ENCODE peak calls at places on chromosomes 12 and 14, in seven cellular contexts. H is mesendoderm, P is IMR-90, L is H1, Z is neuronal stem cell, I is mesenchymal stem cell, S is trophoblast cell. D is an unnamed sample.

GRCh38 chr12:33828326-33828725 is 194.0 kb upstream of the ALG10 start:
- DNase-seq in H (no peak), P (no peak), L (no peak), Z (no peak), I (no peak), S (no peak), D (no peak)

GRCh38 chr14:22491683-22492483 is 97.1 kb downstream of the DAD1 start:
- DNase-seq in H (no peak), P (no peak), L (no peak), Z (no peak), I (no peak), S (no peak), D (no peak)

GRCh38 chr14:92035890-92036289 is 4.0 kb downstream of the TRIP11 start:
- DNase-seq in H (no peak), P (no peak), L (no peak), Z (no peak), I (no peak), S (no peak), D (no peak)

GRCh38 chr14:49999216-49999761 is 106.4 kb downstream of the ARF6 start:
- DNase-seq in H (peak), P (peak), L (no peak), Z (no peak), I (peak), S (peak), D (peak)

GRCh38 chr14:95727084-95727700 is 13.3 kb upstream of the TCL1A start:
- DNase-seq in H (no peak), P (no peak), L (no peak), Z (no peak), I (no peak), S (no peak), D (no peak)

GRCh38 chr12:54526800-54527630 is 22.4 kb upstream of the PDE1B start:
- DNase-seq in H (peak), P (peak), L (peak), Z (peak), I (peak), S (peak), D (peak)

GRCh38 chr14:94816113-94816512 is 46.2 kb upstream of the GSC start:
- DNase-seq in H (peak), P (no peak), L (no peak), Z (no peak), I (no peak), S (no peak), D (peak)

GRCh38 chr14:90513151-90514014 is 116.6 kb downstream of the CALM1 start:
- DNase-seq in H (peak), P (peak), L (no peak), Z (no peak), I (peak), S (no peak), D (peak)

GRCh38 chr14:36520601-36521525 is 831 bp upstream of the NKX2-1 start:
- DNase-seq in H (peak), P (peak), L (no peak), Z (peak), I (peak), S (no peak), D (peak)

GRCh38 chr12:108514468-108514972 is 557 bp upstream of the FICD start:
- DNase-seq in H (no peak), P (no peak), L (no peak), Z (no peak), I (no peak), S (no peak), D (no peak)

GRCh38 chr14:75069021-75069810 is at the start of gene ZC2HC1C:
- DNase-seq in H (peak), P (peak), L (peak), Z (peak), I (peak), S (peak), D (peak)

GRCh38 chr14:75648066-75648838 is 12.4 kb downstream of the ERG28 start:
- DNase-seq in H (peak), P (peak), L (no peak), Z (no peak), I (peak), S (peak), D (no peak)

GRCh38 chr12:11963841-11964471 is 106.8 kb upstream of the BCL2L14 start:
- DNase-seq in H (no peak), P (no peak), L (no peak), Z (no peak), I (no peak), S (no peak), D (no peak)

GRCh38 chr12:46983959-46984833 is 95.2 kb upstream of the PCED1B start:
- DNase-seq in H (peak), P (peak), L (no peak), Z (peak), I (peak), S (peak), D (peak)

GRCh38 chr12:120468271-120468845 is 1.2 kb downstream of the SRSF9 start:
- DNase-seq in H (peak), P (peak), L (no peak), Z (peak), I (peak), S (peak), D (peak)

GRCh38 chr12:91785655-91786489 is 359.8 kb downstream of the BTG1 start:
- DNase-seq in H (no peak), P (no peak), L (no peak), Z (no peak), I (no peak), S (no peak), D (no peak)

GRCh38 chr14:102158797-102159196 is 19.1 kb downstream of the WDR20 start:
- DNase-seq in H (no peak), P (no peak), L (no peak), Z (no peak), I (no peak), S (no peak), D (no peak)

GRCh38 chr12:32477714-32478113 is 78.4 kb downstream of the FGD4 start:
- DNase-seq in H (no peak), P (no peak), L (no peak), Z (no peak), I (no peak), S (no peak), D (no peak)

GRCh38 chr14:52000019-52000582 is 10.8 kb downstream of the RTRAF start:
- DNase-seq in H (no peak), P (peak), L (no peak), Z (no peak), I (no peak), S (no peak), D (no peak)

GRCh38 chr12:54060975-54061778 is 7.5 kb downstream of the HOXC4 start:
- DNase-seq in H (no peak), P (no peak), L (no peak), Z (no peak), I (no peak), S (peak), D (no peak)

GRCh38 chr12:112023759-112024396 is 10.7 kb downstream of the ERP29 start:
- DNase-seq in H (no peak), P (no peak), L (no peak), Z (no peak), I (no peak), S (no peak), D (no peak)

GRCh38 chr12:25769076-25769945 is 189.2 kb upstream of the RASSF8 start:
- DNase-seq in H (no peak), P (peak), L (no peak), Z (no peak), I (peak), S (peak), D (no peak)

GRCh38 chr12:59030415-59030814 is 110.1 kb upstream of the LRIG3 start:
- DNase-seq in H (no peak), P (no peak), L (no peak), Z (no peak), I (no peak), S (no peak), D (no peak)

GRCh38 chr12:46205293-46205692 is 63.5 kb downstream of the SLC38A1 start:
- DNase-seq in H (no peak), P (no peak), L (no peak), Z (no peak), I (no peak), S (no peak), D (no peak)

GRCh38 chr12:18141583-18141982 is 51.6 kb upstream of the RERGL start:
- DNase-seq in H (no peak), P (no peak), L (no peak), Z (no peak), I (no peak), S (no peak), D (no peak)
- H3K18ac ChIP-seq in H (no peak), P (no peak), L (no peak), Z (no peak), I (no peak), S (no peak), D (no peak)

GRCh38 chr14:86646688-86647687 is 1117.0 kb downstream of the FLRT2 start:
- DNase-seq in H (peak), P (peak), L (no peak), Z (no peak), I (peak), S (peak), D (no peak)

GRCh38 chr14:86640288-86640687 is 1110.3 kb downstream of the FLRT2 start:
- DNase-seq in H (peak), P (no peak), L (no peak), Z (no peak), I (no peak), S (no peak), D (no peak)

GRCh38 chr14:86646125-86646524 is 1116.2 kb downstream of the FLRT2 start:
- DNase-seq in H (no peak), P (no peak), L (no peak), Z (no peak), I (no peak), S (no peak), D (no peak)

GRCh38 chr14:86639146-86639545 is 1109.2 kb downstream of the FLRT2 start:
- DNase-seq in H (no peak), P (peak), L (no peak), Z (no peak), I (no peak), S (no peak), D (no peak)

DNA sequence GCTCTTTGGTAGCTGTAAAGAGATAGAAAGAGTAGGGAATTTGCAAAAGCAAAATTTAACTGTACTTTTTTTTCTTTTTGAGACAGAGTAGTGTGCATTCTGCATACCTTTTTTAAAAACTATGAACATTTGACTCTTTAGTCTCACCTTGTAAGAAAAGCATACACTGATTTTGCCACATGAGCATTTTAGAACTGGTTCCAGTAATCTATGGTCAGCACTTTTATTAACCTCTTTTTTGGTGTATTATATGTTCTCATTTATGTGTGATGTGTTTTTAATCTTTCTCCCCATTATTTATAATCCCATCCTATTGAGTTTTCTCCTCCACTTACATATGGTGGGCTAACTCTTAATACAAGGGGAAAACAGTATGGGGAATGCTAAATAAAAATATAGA is 1111.4 kb downstream of the FLRT2 start:
- DNase-seq in H (no peak), P (no peak), L (no peak), Z (no peak), I (no peak), S (no peak), D (no peak)
- H3K18ac ChIP-seq in H (no peak), P (no peak), L (no peak), Z (no peak), I (no peak), S (no peak), D (no peak)

DNA sequence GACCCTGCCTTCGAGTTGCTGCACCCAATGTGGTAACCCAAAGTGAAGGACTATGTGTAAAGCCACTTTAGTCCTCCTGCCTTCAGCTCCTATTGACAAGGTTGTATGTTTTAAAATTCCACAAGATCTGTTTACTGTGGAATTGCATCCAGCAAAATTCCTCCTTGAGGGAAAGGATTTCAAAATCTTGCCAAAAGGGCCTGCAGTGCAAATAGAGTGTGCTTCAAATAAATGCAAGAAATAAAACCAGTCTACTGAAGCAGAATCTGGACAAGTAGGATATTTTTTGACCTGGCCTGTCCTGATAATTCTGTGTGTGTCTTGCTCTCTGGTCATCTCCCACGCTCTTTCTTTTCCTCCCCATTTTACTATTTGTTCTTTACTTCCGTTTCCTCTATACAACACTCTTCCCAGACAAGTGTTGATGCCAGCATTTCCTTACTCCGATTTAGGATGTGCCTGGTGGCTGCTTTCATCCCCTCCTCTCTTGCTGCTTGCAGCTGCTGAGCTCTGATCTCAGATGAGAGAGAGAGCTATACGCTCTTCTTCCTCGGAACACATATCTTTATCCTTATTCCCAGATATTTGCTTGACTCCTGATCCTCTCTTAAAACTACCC is 115.9 kb downstream of the GPR135 start:
- DNase-seq in H (no peak), P (no peak), L (no peak), Z (no peak), I (no peak), S (no peak), D (no peak)
- H3K18ac ChIP-seq in H (no peak), P (no peak), L (peak), Z (no peak), I (no peak), S (no peak), D (no peak)

GRCh38 chr14:105600939-105601359 is 74.6 kb downstream of the TMEM121 start:
- DNase-seq in H (no peak), P (no peak), L (no peak), Z (no peak), I (no peak), S (no peak), D (no peak)
- H3K18ac ChIP-seq in H (no peak), P (no peak), L (no peak), Z (no peak), I (no peak), S (no peak), D (no peak)

GRCh38 chr12:63450821-63451220 is 217.5 kb downstream of the DPY19L2 start:
- DNase-seq in H (no peak), P (no peak), L (no peak), Z (no peak), I (no peak), S (no peak), D (no peak)
- H3K18ac ChIP-seq in H (no peak), P (no peak), L (no peak), Z (no peak), I (no peak), S (no peak), D (no peak)

GRCh38 chr14:33660248-33660647 is 290.6 kb downstream of the EGLN3 start:
- DNase-seq in H (no peak), P (no peak), L (no peak), Z (no peak), I (no peak), S (no peak), D (no peak)
- H3K18ac ChIP-seq in H (no peak), P (no peak), L (no peak), Z (no peak), I (no peak), S (no peak), D (no peak)

GRCh38 chr14:24708684-24709083 is 74.7 kb upstream of the GZMB start:
- DNase-seq in H (no peak), P (no peak), L (no peak), Z (no peak), I (no peak), S (no peak), D (no peak)
- H3K18ac ChIP-seq in H (no peak), P (no peak), L (no peak), Z (peak), I (no peak), S (no peak), D (no peak)

GRCh38 chr14:32379447-32379846 is 50.3 kb downstream of the AKAP6 start:
- DNase-seq in H (peak), P (no peak), L (no peak), Z (no peak), I (no peak), S (no peak), D (no peak)

GRCh38 chr14:32381869-32382268 is 52.8 kb downstream of the AKAP6 start:
- DNase-seq in H (peak), P (no peak), L (no peak), Z (no peak), I (no peak), S (peak), D (no peak)

GRCh38 chr14:32377046-32377445 is 47.9 kb downstream of the AKAP6 start:
- DNase-seq in H (no peak), P (no peak), L (no peak), Z (no peak), I (no peak), S (no peak), D (no peak)

GRCh38 chr14:32375663-32376062 is 46.6 kb downstream of the AKAP6 start:
- DNase-seq in H (no peak), P (no peak), L (no peak), Z (no peak), I (no peak), S (no peak), D (no peak)

GRCh38 chr14:32378284-32378683 is 49.2 kb downstream of the AKAP6 start:
- DNase-seq in H (no peak), P (no peak), L (no peak), Z (no peak), I (no peak), S (no peak), D (no peak)
- H3K18ac ChIP-seq in H (no peak), P (no peak), L (no peak), Z (no peak), I (no peak), S (no peak), D (no peak)

GRCh38 chr14:89240414-89240813 is 176.6 kb downstream of the FOXN3 start:
- DNase-seq in H (no peak), P (peak), L (no peak), Z (no peak), I (peak), S (no peak), D (no peak)
- H3K18ac ChIP-seq in H (no peak), P (no peak), L (no peak), Z (no peak), I (no peak), S (no peak), D (no peak)